ENCODE peak calls at places on chromosomes 6 and 20, in four cellular contexts. One of them, this sample, is unnamed. For H3K9me3, the result is how much of the 10 kb centered on the place peaks cover.

GRCh38 chr6:159455700-159456274 is 237.3 kb downstream of the SOD2 start:
- DNase-seq in kidney: no peak
- DNase-seq in PC-3: no peak
- DNase-seq in body of pancreas: no peak
- DNase-seq in this sample: no peak

GRCh38 chr20:38113401-38114325 is 51.4 kb downstream of the TGM2 start:
- DNase-seq in kidney: no peak
- DNase-seq in PC-3: peak
- DNase-seq in body of pancreas: peak
- DNase-seq in this sample: no peak

GRCh38 chr6:3876866-3877265 is 27.7 kb downstream of the FAM50B start:
- DNase-seq in kidney: no peak
- DNase-seq in PC-3: no peak
- DNase-seq in body of pancreas: no peak
- DNase-seq in this sample: no peak

GRCh38 chr6:150710236-150710635 is 110.6 kb downstream of the PLEKHG1 start:
- DNase-seq in kidney: no peak
- DNase-seq in PC-3: peak
- DNase-seq in body of pancreas: no peak
- DNase-seq in this sample: no peak

GRCh38 chr6:119312875-119313338 is 36.7 kb downstream of the MAN1A1 start:
- DNase-seq in kidney: no peak
- DNase-seq in PC-3: no peak
- DNase-seq in body of pancreas: no peak
- DNase-seq in this sample: no peak

GRCh38 chr6:105495515-105495914 is 92.6 kb upstream of the PREP start:
- DNase-seq in kidney: no peak
- DNase-seq in PC-3: no peak
- DNase-seq in body of pancreas: no peak
- DNase-seq in this sample: no peak

GRCh38 chr6:3228046-3228671 is 706 bp upstream of the TUBB2B start:
- DNase-seq in kidney: peak
- DNase-seq in PC-3: no peak
- DNase-seq in body of pancreas: no peak
- DNase-seq in this sample: peak

GRCh38 chr20:45402946-45403345 is 5.1 kb upstream of the DBNDD2 start:
- DNase-seq in kidney: no peak
- DNase-seq in PC-3: peak
- DNase-seq in body of pancreas: no peak
- DNase-seq in this sample: no peak

GRCh38 chr6:149887343-149887742 is 10.6 kb downstream of the RAET1E start:
- DNase-seq in kidney: no peak
- DNase-seq in PC-3: peak
- DNase-seq in body of pancreas: no peak
- DNase-seq in this sample: no peak

GRCh38 chr6:79404677-79405076 is 132.6 kb downstream of the LCA5 start:
- DNase-seq in kidney: peak
- DNase-seq in PC-3: no peak
- DNase-seq in body of pancreas: peak
- DNase-seq in this sample: no peak

GRCh38 chr20:31560900-31561598 is 44.0 kb upstream of the ID1 start:
- DNase-seq in kidney: no peak
- DNase-seq in PC-3: peak
- DNase-seq in body of pancreas: peak
- DNase-seq in this sample: no peak

GRCh38 chr6:50905297-50905696 is 86.6 kb downstream of the TFAP2B start:
- DNase-seq in kidney: no peak
- DNase-seq in PC-3: peak
- DNase-seq in body of pancreas: no peak
- DNase-seq in this sample: no peak

GRCh38 chr6:45675634-45676033 is 297.9 kb upstream of the SUPT3H start:
- DNase-seq in kidney: no peak
- DNase-seq in PC-3: no peak
- DNase-seq in body of pancreas: no peak
- DNase-seq in this sample: no peak

GRCh38 chr20:59082077-59082740 is 39.6 kb upstream of the PRELID3B start:
- DNase-seq in kidney: no peak
- DNase-seq in PC-3: peak
- DNase-seq in body of pancreas: no peak
- DNase-seq in this sample: no peak

GRCh38 chr6:111592726-111593515 is 12.8 kb downstream of the TRAF3IP2 start:
- DNase-seq in kidney: no peak
- DNase-seq in PC-3: no peak
- DNase-seq in body of pancreas: no peak
- DNase-seq in this sample: no peak

GRCh38 chr6:9875605-9876353 is 539.1 kb downstream of the TFAP2A start:
- DNase-seq in kidney: no peak
- DNase-seq in PC-3: no peak
- DNase-seq in body of pancreas: no peak
- DNase-seq in this sample: no peak

GRCh38 chr20:22795897-22796296 is 211.5 kb upstream of the FOXA2 start:
- DNase-seq in kidney: no peak
- DNase-seq in PC-3: peak
- DNase-seq in body of pancreas: peak
- DNase-seq in this sample: no peak

GRCh38 chr20:3229798-3230197 is 9.2 kb downstream of the SLC4A11 start:
- DNase-seq in kidney: no peak
- DNase-seq in PC-3: no peak
- DNase-seq in body of pancreas: no peak
- DNase-seq in this sample: peak

GRCh38 chr6:119207973-119208725 is 129.7 kb upstream of the FAM184A start:
- DNase-seq in kidney: no peak
- DNase-seq in PC-3: peak
- DNase-seq in body of pancreas: no peak
- DNase-seq in this sample: no peak

GRCh38 chr20:53937330-53937729 is 133.1 kb downstream of the BCAS1 start:
- DNase-seq in kidney: no peak
- DNase-seq in PC-3: no peak
- DNase-seq in body of pancreas: no peak
- DNase-seq in this sample: no peak

GRCh38 chr6:107362271-107362604 is 97.1 kb downstream of the PDSS2 start:
- DNase-seq in kidney: no peak
- DNase-seq in PC-3: no peak
- DNase-seq in body of pancreas: no peak
- DNase-seq in this sample: no peak

GRCh38 chr6:157401734-157402338 is 20.8 kb downstream of the ZDHHC14 start:
- DNase-seq in kidney: no peak
- DNase-seq in PC-3: no peak
- DNase-seq in body of pancreas: no peak
- DNase-seq in this sample: no peak

GRCh38 chr6:48429021-48429420 is 318.0 kb upstream of the PTCHD4 start:
- DNase-seq in kidney: no peak
- DNase-seq in PC-3: peak
- DNase-seq in body of pancreas: no peak
- DNase-seq in this sample: no peak

GRCh38 chr6:98835149-98836024 is 1.0 kb downstream of the POU3F2 start:
- DNase-seq in kidney: peak
- DNase-seq in PC-3: no peak
- DNase-seq in body of pancreas: no peak
- DNase-seq in this sample: peak

GRCh38 chr6:19731286-19731685 is 105.9 kb upstream of the ID4 start:
- DNase-seq in kidney: no peak
- DNase-seq in PC-3: peak
- DNase-seq in body of pancreas: no peak
- DNase-seq in this sample: no peak

GRCh38 chr20:21832442-21833152 is 127.1 kb downstream of the PAX1 start:
- DNase-seq in kidney: no peak
- DNase-seq in PC-3: no peak
- DNase-seq in body of pancreas: no peak
- DNase-seq in this sample: no peak

GRCh38 chr20:51884561-51884960 is 82.2 kb upstream of the SALL4 start:
- DNase-seq in kidney: no peak
- DNase-seq in PC-3: no peak
- DNase-seq in body of pancreas: no peak
- DNase-seq in this sample: no peak

GRCh38 chr6:313917-314316 is 21.6 kb downstream of the DUSP22 start:
- DNase-seq in kidney: no peak
- DNase-seq in PC-3: no peak
- DNase-seq in body of pancreas: no peak
- DNase-seq in this sample: peak

GRCh38 chr6:134816780-134817179 is 133.1 kb downstream of the ALDH8A1 start:
- DNase-seq in kidney: no peak
- DNase-seq in PC-3: peak
- DNase-seq in body of pancreas: no peak
- DNase-seq in this sample: no peak

GRCh38 chr6:96450082-96450759 is 71.4 kb upstream of the UFL1 start:
- DNase-seq in kidney: no peak
- DNase-seq in PC-3: peak
- DNase-seq in body of pancreas: no peak
- DNase-seq in this sample: no peak

GRCh38 chr6:37700266-37700973 is 2.7 kb upstream of the MDGA1 start:
- DNase-seq in kidney: no peak
- DNase-seq in PC-3: no peak
- DNase-seq in body of pancreas: no peak
- DNase-seq in this sample: no peak

GRCh38 chr20:38173237-38174156 is 8.4 kb upstream of the TGM2 start:
- DNase-seq in kidney: no peak
- DNase-seq in PC-3: peak
- DNase-seq in body of pancreas: peak
- DNase-seq in this sample: no peak

GRCh38 chr6:19297880-19298279 is 539.3 kb upstream of the ID4 start:
- DNase-seq in kidney: no peak
- DNase-seq in PC-3: no peak
- DNase-seq in body of pancreas: no peak
- DNase-seq in this sample: no peak

GRCh38 chr6:82568290-82568993 is 204.8 kb downstream of the TPBG start:
- DNase-seq in kidney: no peak
- DNase-seq in PC-3: no peak
- DNase-seq in body of pancreas: no peak
- DNase-seq in this sample: no peak

GRCh38 chr20:37265152-37265551 is 3.5 kb upstream of the GHRH start:
- DNase-seq in kidney: peak
- DNase-seq in PC-3: no peak
- DNase-seq in body of pancreas: peak
- DNase-seq in this sample: no peak

DNA sequence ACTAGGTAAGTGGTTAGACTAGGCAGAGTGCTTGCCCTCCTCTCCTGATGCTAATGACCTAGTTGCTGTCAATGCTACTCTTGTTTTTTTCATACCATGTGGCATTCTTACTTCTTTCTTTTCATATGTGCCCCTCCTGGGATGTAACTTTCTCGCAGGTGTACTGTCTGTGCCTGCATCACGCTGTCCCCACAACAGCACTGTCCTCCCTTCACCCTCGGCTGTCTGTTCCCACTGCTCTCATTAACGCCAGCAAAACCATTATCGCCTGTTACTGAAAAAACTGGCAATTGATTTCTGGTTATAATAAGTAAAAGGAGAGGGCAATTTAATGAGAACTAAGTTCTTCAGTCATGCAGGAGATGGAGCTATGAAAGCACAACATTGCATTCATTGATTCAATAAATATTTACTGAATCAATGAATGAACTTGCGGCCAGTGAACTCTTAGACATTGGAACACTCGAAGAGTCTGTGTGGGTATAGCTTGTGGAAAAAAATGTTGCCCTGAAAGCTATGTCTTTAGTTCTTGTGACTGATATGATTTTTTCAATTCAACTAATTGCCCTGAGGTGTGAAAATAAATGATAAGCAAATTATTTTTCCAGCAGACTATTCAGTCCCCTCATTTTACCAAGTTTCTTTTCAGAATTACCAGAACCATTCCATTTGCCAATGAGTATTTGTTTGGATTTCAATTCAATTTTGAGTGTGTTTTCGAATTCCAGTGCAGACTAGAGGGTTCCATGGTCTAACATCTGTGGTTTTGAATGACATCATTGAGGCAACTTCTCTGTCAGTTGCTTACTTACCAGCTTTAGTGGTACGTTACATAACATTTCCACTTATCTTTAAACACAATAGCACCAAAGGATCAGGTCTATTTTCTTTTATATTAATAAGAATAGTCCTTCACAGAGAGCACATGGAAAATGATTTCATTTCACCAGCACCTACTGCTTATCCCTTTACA is 2.1 kb downstream of the SLC17A4 start:
- DNase-seq in kidney: no peak
- DNase-seq in PC-3: no peak
- DNase-seq in body of pancreas: no peak
- DNase-seq in this sample: no peak
- H3K27ac ChIP-seq in kidney: no peak
- H3K27ac ChIP-seq in PC-3: no peak
- H3K27ac ChIP-seq in body of pancreas: peak
- H3K27ac ChIP-seq in this sample: no peak

DNA sequence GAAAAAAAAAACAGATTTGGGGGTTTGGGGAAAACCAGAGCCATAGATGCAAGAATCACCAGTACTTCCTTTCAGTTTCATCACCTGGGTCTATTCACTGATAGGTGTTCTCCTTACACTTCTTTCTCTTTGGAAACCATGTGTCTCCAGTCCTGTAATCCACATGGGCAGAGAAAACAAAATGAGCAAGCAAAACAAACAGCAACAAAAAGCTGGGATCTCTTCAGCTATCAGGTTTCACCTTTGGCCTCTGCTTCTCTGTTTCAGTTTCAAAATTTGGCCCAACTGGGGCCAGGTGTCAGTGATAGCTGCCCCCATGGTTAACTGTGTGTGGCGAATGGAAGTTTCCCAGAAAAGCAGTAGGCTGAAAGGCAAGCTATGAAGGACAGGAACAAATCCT is 220.0 kb upstream of the THBS2 start:
- DNase-seq in kidney: no peak
- DNase-seq in PC-3: no peak
- DNase-seq in body of pancreas: no peak
- DNase-seq in this sample: no peak
- H3K9me3 ChIP-seq in kidney: under half
- H3K9me3 ChIP-seq in PC-3: under half
- H3K9me3 ChIP-seq in body of pancreas: under half
- H3K9me3 ChIP-seq in this sample: under half

DNA sequence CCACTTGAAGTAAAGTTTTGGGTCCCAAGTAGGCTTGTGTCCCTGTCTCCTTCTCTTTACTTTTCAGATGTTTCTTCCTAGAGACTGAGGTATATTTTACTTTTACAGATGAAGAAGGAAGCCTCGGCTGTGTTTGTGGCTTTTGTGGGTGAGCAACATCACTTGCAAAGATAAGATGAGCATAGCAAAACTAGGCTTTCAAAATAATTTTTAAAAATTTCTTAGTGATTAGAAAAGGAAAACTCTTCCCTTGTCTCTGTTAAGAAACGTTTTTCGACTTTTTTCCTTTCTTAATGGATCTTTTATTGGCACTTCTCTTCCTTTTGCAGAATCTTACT is 7.6 kb downstream of the PTPN1 start:
- DNase-seq in kidney: no peak
- DNase-seq in PC-3: no peak
- DNase-seq in body of pancreas: no peak
- DNase-seq in this sample: no peak
- H3K27ac ChIP-seq in kidney: peak
- H3K27ac ChIP-seq in PC-3: no peak
- H3K27ac ChIP-seq in body of pancreas: no peak
- H3K27ac ChIP-seq in this sample: peak

GRCh38 chr6:34230653-34231351 is 5.9 kb upstream of the HMGA1 start:
- DNase-seq in kidney: peak
- DNase-seq in PC-3: no peak
- DNase-seq in body of pancreas: no peak
- DNase-seq in this sample: peak
- H3K9me3 ChIP-seq in kidney: under half
- H3K9me3 ChIP-seq in PC-3: under half
- H3K9me3 ChIP-seq in body of pancreas: under half
- H3K9me3 ChIP-seq in this sample: under half

This sample was measured in spleen.